ENCODE peak calls at places on chromosome 19, in four cellular contexts. P, H, M and Z are unnamed samples.

GRCh38 chr19:6694147-6694815 is 24.3 kb upstream of the TNFSF14 start:
- DNase-seq in P (no peak), H (peak), M (peak), Z (no peak)

GRCh38 chr19:1672769-1673644 is 20.6 kb upstream of the TCF3 start:
- DNase-seq in P (no peak), H (no peak), M (no peak), Z (no peak)

GRCh38 chr19:798415-799075 is 1.3 kb downstream of the PTBP1 start:
- DNase-seq in P (no peak), H (peak), M (peak), Z (no peak)

GRCh38 chr19:55146078-55146647 is 2.8 kb downstream of the TNNT1 start:
- DNase-seq in P (peak), H (no peak), M (peak), Z (no peak)

GRCh38 chr19:39334444-39334976 is 1.3 kb downstream of the GMFG start:
- DNase-seq in P (no peak), H (no peak), M (no peak), Z (no peak)

GRCh38 chr19:44587863-44588752 is 25.3 kb upstream of the IGSF23 start:
- DNase-seq in P (no peak), H (peak), M (no peak), Z (no peak)

GRCh38 chr19:53664152-53664551 is 32.4 kb downstream of the DPRX start:
- DNase-seq in P (no peak), H (no peak), M (no peak), Z (no peak)

GRCh38 chr19:778910-779653 is 18.2 kb upstream of the PTBP1 start:
- DNase-seq in P (no peak), H (peak), M (no peak), Z (no peak)

GRCh38 chr19:44515031-44515430 is 14.4 kb downstream of the CEACAM20 start:
- DNase-seq in P (no peak), H (no peak), M (no peak), Z (no peak)

GRCh38 chr19:41945135-41945766 is 13.9 kb downstream of the RABAC1 start:
- DNase-seq in P (no peak), H (no peak), M (no peak), Z (peak)

GRCh38 chr19:58519087-58519354 is 589 bp downstream of the ZBTB45 start:
- DNase-seq in P (peak), H (peak), M (peak), Z (no peak)

GRCh38 chr19:7505682-7506384 is 10.1 kb upstream of the ZNF358 start:
- DNase-seq in P (peak), H (no peak), M (peak), Z (no peak)

GRCh38 chr19:6215701-6216235 is 64.0 kb downstream of the MLLT1 start:
- DNase-seq in P (no peak), H (no peak), M (no peak), Z (no peak)

GRCh38 chr19:45158503-45159026 is 2.2 kb downstream of the NKPD1 start:
- DNase-seq in P (no peak), H (no peak), M (no peak), Z (no peak)

GRCh38 chr19:33152178-33152577 is 20.3 kb downstream of the WDR88 start:
- DNase-seq in P (no peak), H (no peak), M (no peak), Z (no peak)

GRCh38 chr19:34808566-34808965 is 35.6 kb upstream of the ZNF599 start:
- DNase-seq in P (no peak), H (no peak), M (no peak), Z (no peak)

GRCh38 chr19:41364546-41365391 is 820 bp upstream of the B9D2 start:
- DNase-seq in P (no peak), H (no peak), M (no peak), Z (no peak)

GRCh38 chr19:38805180-38805579 is 7.6 kb downstream of the LGALS4 start:
- DNase-seq in P (no peak), H (no peak), M (peak), Z (no peak)

GRCh38 chr19:44749994-44750393 is 1.5 kb downstream of the BCL3 start:
- DNase-seq in P (no peak), H (no peak), M (no peak), Z (no peak)

GRCh38 chr19:6100284-6100915 is 9.9 kb downstream of the RFX2 start:
- DNase-seq in P (no peak), H (no peak), M (peak), Z (no peak)

GRCh38 chr19:35533822-35534521 is 716 bp downstream of the GAPDHS start:
- DNase-seq in P (peak), H (peak), M (no peak), Z (no peak)

GRCh38 chr19:6039541-6040225 is 61.7 kb upstream of the RANBP3 start:
- DNase-seq in P (no peak), H (no peak), M (no peak), Z (no peak)

GRCh38 chr19:42207767-42208259 is 9.7 kb downstream of the DEDD2 start:
- DNase-seq in P (no peak), H (no peak), M (peak), Z (no peak)

GRCh38 chr19:13429563-13429962 is 76.7 kb downstream of the CACNA1A start:
- DNase-seq in P (no peak), H (no peak), M (no peak), Z (no peak)

GRCh38 chr19:17226002-17226933 is at the start of gene OCEL1:
- DNase-seq in P (peak), H (peak), M (peak), Z (peak)

GRCh38 chr19:7912697-7913564 is 1.7 kb upstream of the TGFBR3L start:
- DNase-seq in P (no peak), H (no peak), M (no peak), Z (no peak)

GRCh38 chr19:44005968-44006367 is 3.2 kb downstream of the ZNF230 start:
- DNase-seq in P (no peak), H (no peak), M (no peak), Z (no peak)

GRCh38 chr19:58117841-58118575 is 20.0 kb upstream of the ZSCAN18 start:
- DNase-seq in P (peak), H (no peak), M (no peak), Z (no peak)

GRCh38 chr19:18878058-18878797 is 17.7 kb downstream of the CERS1 start:
- DNase-seq in P (no peak), H (no peak), M (no peak), Z (no peak)

GRCh38 chr19:18876865-18877264 is 19.1 kb downstream of the CERS1 start:
- DNase-seq in P (no peak), H (no peak), M (no peak), Z (no peak)

GRCh38 chr19:18879579-18880373 is 16.2 kb downstream of the CERS1 start:
- DNase-seq in P (peak), H (no peak), M (peak), Z (no peak)

GRCh38 chr19:18878858-18879578 is 16.9 kb downstream of the CERS1 start:
- DNase-seq in P (peak), H (no peak), M (no peak), Z (no peak)

DNA sequence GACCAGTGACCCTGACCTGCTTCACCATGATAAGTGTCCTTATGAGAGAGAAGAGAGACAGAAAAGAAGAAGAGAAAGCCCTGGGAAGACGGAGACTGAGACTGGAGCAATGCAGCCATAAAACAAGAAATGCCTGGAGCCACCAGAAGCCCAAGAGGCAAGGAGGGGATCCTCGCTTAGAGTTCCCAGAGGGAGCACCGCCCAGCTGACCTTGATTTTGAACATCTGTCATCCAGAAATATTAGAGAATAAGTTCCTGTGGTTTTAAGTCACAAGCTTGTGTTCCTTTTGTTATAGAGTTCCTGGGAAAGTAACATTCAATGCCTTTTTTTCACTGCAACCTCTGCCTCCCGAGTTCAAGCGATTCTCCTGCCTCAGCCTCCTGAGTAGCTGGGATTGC is 20.2 kb downstream of the CERS1 start:
- DNase-seq in P (no peak), H (no peak), M (no peak), Z (no peak)
- TF ChIP-seq ETV6 in P (no peak), H (no peak), M (no peak), Z (no peak)

GRCh38 chr19:18232540-18233223 is 6.4 kb upstream of the PDE4C start:
- DNase-seq in P (peak), H (no peak), M (peak), Z (no peak)

GRCh38 chr19:18230941-18231734 is 4.9 kb upstream of the PDE4C start:
- DNase-seq in P (no peak), H (no peak), M (no peak), Z (no peak)

GRCh38 chr19:18231775-18232174 is 5.5 kb upstream of the PDE4C start:
- DNase-seq in P (no peak), H (no peak), M (peak), Z (no peak)

GRCh38 chr19:18234194-18234593 is 8.0 kb upstream of the PDE4C start:
- DNase-seq in P (no peak), H (no peak), M (no peak), Z (no peak)

DNA sequence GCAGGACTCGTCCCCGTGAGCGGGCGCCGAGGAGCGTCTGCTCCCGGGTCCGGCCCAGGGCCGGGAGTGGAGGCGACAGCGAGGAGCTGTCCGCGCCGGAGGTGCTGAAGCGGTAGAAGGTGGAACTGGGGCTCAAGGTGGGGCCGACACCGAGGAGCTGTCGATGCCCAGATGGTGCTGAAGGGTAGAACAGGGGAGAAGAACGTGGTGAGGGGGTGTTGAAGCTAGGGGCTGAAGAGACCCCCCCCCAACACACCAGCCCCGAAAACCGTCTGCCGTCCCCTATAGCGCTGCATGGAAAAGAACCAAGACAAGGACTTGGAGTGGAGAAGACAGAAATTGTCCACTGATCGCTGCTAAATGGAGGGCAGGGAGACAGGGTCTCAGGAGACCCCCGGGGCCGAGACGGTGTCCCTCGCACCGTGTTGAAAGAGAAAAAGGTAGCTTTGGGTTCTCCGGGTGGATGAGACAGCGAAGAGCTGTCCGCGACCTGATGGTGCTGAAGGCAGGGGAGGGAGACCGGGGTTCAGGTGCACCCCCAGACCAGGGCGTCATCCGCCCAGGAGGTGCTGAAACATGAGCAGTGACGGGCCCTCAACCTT is 7.1 kb upstream of the PDE4C start:
- DNase-seq in P (peak), H (peak), M (peak), Z (no peak)
- TF ChIP-seq ETV6 in P (peak), H (peak), M (no peak), Z (no peak)

GRCh38 chr19:48511321-48511731 is 309 bp downstream of the LMTK3 start:
- DNase-seq in P (no peak), H (no peak), M (no peak), Z (no peak)

GRCh38 chr19:48511800-48512503 is at the start of gene LMTK3:
- DNase-seq in P (peak), H (no peak), M (peak), Z (no peak)

GRCh38 chr19:48514123-48514458 is 2.5 kb upstream of the LMTK3 start:
- DNase-seq in P (no peak), H (no peak), M (no peak), Z (no peak)

GRCh38 chr19:48513289-48514122 is 1.9 kb upstream of the LMTK3 start:
- DNase-seq in P (peak), H (peak), M (peak), Z (no peak)

DNA sequence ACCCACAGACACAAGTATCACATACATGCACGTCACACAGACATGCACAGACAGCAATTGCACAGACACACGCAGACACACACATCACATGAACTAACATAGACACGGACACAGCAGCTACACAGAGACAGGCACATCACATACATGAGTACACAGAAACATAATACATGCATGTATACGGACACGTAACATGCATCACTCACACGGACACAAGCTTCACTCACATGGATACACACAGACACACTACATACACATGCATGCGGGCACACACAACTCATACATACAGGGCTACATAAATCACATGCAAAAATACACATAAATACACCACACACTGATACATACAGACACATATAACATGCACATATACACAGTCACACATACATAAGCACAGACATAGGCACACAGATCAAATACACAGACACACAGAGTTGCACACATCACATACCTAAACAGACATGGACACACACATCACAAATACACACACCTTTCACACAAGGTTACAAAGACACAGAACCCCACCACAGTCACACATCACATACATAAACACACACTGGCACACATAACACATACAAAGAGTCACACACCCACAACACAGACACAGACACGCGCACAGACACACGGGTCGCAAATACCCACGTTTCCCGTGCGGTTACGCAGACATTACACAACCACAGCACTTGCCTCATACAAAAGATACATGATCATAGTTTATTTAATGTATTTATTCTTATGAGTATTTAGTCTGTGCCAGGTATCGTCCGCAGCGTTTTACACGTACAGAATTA is 1.1 kb upstream of the LMTK3 start:
- DNase-seq in P (no peak), H (no peak), M (no peak), Z (no peak)
- TF ChIP-seq ETV6 in P (no peak), H (no peak), M (no peak), Z (no peak)

GRCh38 chr19:3719868-3720532 is 11.8 kb downstream of the TJP3 start:
- DNase-seq in P (no peak), H (no peak), M (no peak), Z (no peak)

GRCh38 chr19:3720533-3720917 is 12.3 kb downstream of the TJP3 start:
- DNase-seq in P (no peak), H (no peak), M (peak), Z (no peak)

GRCh38 chr19:3721900-3722442 is 13.8 kb downstream of the TJP3 start:
- DNase-seq in P (no peak), H (no peak), M (peak), Z (no peak)

GRCh38 chr19:3722443-3723109 is 14.4 kb downstream of the TJP3 start:
- DNase-seq in P (peak), H (no peak), M (peak), Z (no peak)

DNA sequence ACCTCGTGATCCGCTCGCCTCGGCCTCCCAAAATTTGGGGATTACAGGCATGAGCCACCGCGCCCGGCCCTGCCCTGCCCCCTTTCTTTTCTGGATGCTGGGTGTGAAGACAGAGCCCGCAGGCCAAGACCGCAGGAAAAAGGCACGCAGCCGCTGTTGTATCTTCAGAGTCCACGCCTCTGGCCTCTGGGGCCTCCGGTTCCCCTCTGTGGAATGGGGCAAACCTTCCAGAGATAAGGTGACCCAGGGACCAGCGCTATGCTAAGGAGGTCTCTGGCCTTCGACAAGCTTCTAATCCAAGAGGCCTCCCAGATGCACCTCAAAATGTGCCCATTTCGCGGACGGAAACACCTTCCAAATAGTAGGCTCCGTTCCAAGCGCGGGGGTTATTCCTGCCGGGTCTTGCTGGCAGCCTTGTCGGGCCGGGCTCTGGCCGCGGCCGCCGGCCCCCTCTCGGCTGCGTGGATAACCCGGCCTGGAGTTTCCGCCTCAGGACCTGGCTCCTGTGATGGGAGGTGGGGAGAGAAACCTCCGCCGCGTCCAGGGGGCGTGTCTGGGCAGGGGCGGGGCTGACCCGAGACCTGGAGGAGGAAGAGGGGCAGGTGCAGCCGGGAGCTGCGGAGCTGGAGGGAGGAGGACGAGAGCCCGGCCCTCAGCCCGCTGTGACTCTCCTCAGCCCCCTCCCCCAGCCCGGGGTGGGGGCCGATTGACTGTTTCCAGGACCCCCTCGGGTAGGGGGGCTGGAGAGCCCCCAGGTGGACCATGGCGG is 13.1 kb downstream of the TJP3 start:
- DNase-seq in P (peak), H (peak), M (peak), Z (no peak)
- TF ChIP-seq ETV6 in P (peak), H (no peak), M (no peak), Z (no peak)

GRCh38 chr19:47273313-47274070 is 1.2 kb upstream of the INAFM1 start:
- DNase-seq in P (peak), H (peak), M (peak), Z (no peak)

GRCh38 chr19:47272448-47273312 is 2.0 kb upstream of the INAFM1 start:
- DNase-seq in P (no peak), H (no peak), M (no peak), Z (no peak)

GRCh38 chr19:47274891-47275865 is 493 bp downstream of the INAFM1 start:
- DNase-seq in P (peak), H (no peak), M (peak), Z (no peak)

GRCh38 chr19:47274071-47274890 is at the start of gene INAFM1:
- DNase-seq in P (peak), H (peak), M (peak), Z (peak)

DNA sequence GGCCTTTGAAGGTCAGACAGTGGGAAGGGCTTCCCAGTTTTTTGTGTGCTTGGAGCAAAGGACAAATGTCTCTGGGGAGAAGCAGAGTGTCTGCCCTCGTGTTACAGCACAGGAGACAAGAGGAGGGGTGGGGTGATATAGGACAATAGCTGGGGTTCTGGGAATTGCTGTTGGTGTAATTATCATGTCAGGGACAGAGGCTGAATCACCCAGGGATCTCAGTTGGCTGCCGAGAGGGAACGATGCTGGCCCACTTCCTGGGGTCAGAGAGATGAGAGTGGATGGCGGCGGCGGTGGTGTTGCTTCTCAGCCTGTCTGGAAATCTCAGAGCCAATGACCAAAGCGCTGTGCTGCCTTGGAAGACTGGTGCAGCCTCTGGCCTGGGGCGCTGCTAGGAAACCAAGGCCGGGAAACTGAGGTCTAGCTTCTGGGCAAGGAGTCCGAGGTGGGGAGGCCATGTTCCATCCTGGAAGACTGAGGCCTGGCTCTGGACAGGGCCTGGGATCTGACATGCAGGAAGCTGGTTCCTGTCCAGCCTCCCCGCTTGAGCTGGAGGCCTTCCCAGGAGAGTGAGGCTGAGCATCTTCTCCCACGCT is 1.3 kb downstream of the INAFM1 start:
- DNase-seq in P (no peak), H (no peak), M (no peak), Z (no peak)
- TF ChIP-seq ETV6 in P (no peak), H (no peak), M (no peak), Z (no peak)